ENCODE peak calls at places on chromosomes 5 and 9, in six cellular contexts. One of them, this sample, is unnamed.

GRCh38 chr5:76926329-76927105 is 26.3 kb upstream of the CRHBP start:
- DNase-seq in H9: no peak
- DNase-seq in neuronal stem cell: no peak
- DNase-seq in IMR-90: no peak
- DNase-seq in trophoblast cell: no peak
- DNase-seq in mesendoderm: peak; percentile 38
- DNase-seq in this sample: peak; percentile 30

GRCh38 chr5:168611163-168611562 is 32.0 kb upstream of the PANK3 start:
- DNase-seq in H9: no peak
- DNase-seq in neuronal stem cell: no peak
- DNase-seq in IMR-90: peak; percentile 21
- DNase-seq in trophoblast cell: no peak
- DNase-seq in mesendoderm: peak; percentile 76
- DNase-seq in this sample: peak; percentile 27

GRCh38 chr5:90866333-90866732 is 307.7 kb downstream of the ADGRV1 start:
- DNase-seq in H9: no peak
- DNase-seq in neuronal stem cell: no peak
- DNase-seq in IMR-90: peak; percentile 28
- DNase-seq in trophoblast cell: no peak
- DNase-seq in mesendoderm: peak; percentile 46
- DNase-seq in this sample: peak; percentile 56

GRCh38 chr5:67209141-67209771 is 12.7 kb upstream of the CD180 start:
- DNase-seq in H9: peak; percentile 81
- DNase-seq in neuronal stem cell: peak; percentile 67
- DNase-seq in IMR-90: peak; percentile 72
- DNase-seq in trophoblast cell: peak; percentile 58
- DNase-seq in mesendoderm: peak; percentile 89
- DNase-seq in this sample: peak; percentile 72

GRCh38 chr5:9499498-9499876 is 46.4 kb downstream of the SEMA5A start:
- DNase-seq in H9: no peak
- DNase-seq in neuronal stem cell: no peak
- DNase-seq in IMR-90: no peak
- DNase-seq in trophoblast cell: no peak
- DNase-seq in mesendoderm: no peak
- DNase-seq in this sample: no peak

GRCh38 chr5:2110934-2111462 is 228.3 kb upstream of the IRX4 start:
- DNase-seq in H9: no peak
- DNase-seq in neuronal stem cell: no peak
- DNase-seq in IMR-90: no peak
- DNase-seq in trophoblast cell: no peak
- DNase-seq in mesendoderm: no peak
- DNase-seq in this sample: no peak

GRCh38 chr9:34993502-34994428 is 4.2 kb downstream of the DNAJB5 start:
- DNase-seq in H9: peak; percentile 78
- DNase-seq in neuronal stem cell: no peak
- DNase-seq in IMR-90: peak; percentile 61
- DNase-seq in trophoblast cell: no peak
- DNase-seq in mesendoderm: peak; percentile 93
- DNase-seq in this sample: peak; percentile 81

GRCh38 chr9:114894801-114895433 is 35.5 kb downstream of the TNFSF8 start:
- DNase-seq in H9: peak; percentile 34
- DNase-seq in neuronal stem cell: no peak
- DNase-seq in IMR-90: peak; percentile 99
- DNase-seq in trophoblast cell: peak; percentile 57
- DNase-seq in mesendoderm: peak; percentile 99
- DNase-seq in this sample: peak; percentile 99

GRCh38 chr5:52661903-52662302 is 125.8 kb upstream of the ITGA1 start:
- DNase-seq in H9: no peak
- DNase-seq in neuronal stem cell: no peak
- DNase-seq in IMR-90: peak; percentile 34
- DNase-seq in trophoblast cell: no peak
- DNase-seq in mesendoderm: no peak
- DNase-seq in this sample: peak; percentile 58

GRCh38 chr9:83935276-83935890 is 14.2 kb upstream of the KIF27 start:
- DNase-seq in H9: no peak
- DNase-seq in neuronal stem cell: peak; percentile 43
- DNase-seq in IMR-90: peak; percentile 82
- DNase-seq in trophoblast cell: no peak
- DNase-seq in mesendoderm: no peak
- DNase-seq in this sample: peak; percentile 49

GRCh38 chr9:93184439-93185221 is 691 bp downstream of the WNK2 start:
- DNase-seq in H9: no peak
- DNase-seq in neuronal stem cell: peak; percentile 23
- DNase-seq in IMR-90: no peak
- DNase-seq in trophoblast cell: peak; percentile 79
- DNase-seq in mesendoderm: peak; percentile 16
- DNase-seq in this sample: no peak

GRCh38 chr5:109718632-109719031 is 28.9 kb downstream of the MAN2A1 start:
- DNase-seq in H9: no peak
- DNase-seq in neuronal stem cell: no peak
- DNase-seq in IMR-90: peak; percentile 14
- DNase-seq in trophoblast cell: no peak
- DNase-seq in mesendoderm: no peak
- DNase-seq in this sample: no peak

GRCh38 chr5:175501759-175502158 is 23.4 kb downstream of the SFXN1 start:
- DNase-seq in H9: peak; percentile 39
- DNase-seq in neuronal stem cell: no peak
- DNase-seq in IMR-90: no peak
- DNase-seq in trophoblast cell: peak; percentile 17
- DNase-seq in mesendoderm: peak; percentile 22
- DNase-seq in this sample: no peak

GRCh38 chr9:89021154-89021803 is 30.0 kb downstream of the S1PR3 start:
- DNase-seq in H9: no peak
- DNase-seq in neuronal stem cell: no peak
- DNase-seq in IMR-90: peak; percentile 94
- DNase-seq in trophoblast cell: no peak
- DNase-seq in mesendoderm: no peak
- DNase-seq in this sample: peak; percentile 95

GRCh38 chr9:138076650-138077009 is 199.0 kb downstream of the CACNA1B start:
- DNase-seq in H9: no peak
- DNase-seq in neuronal stem cell: no peak
- DNase-seq in IMR-90: no peak
- DNase-seq in trophoblast cell: no peak
- DNase-seq in mesendoderm: no peak
- DNase-seq in this sample: no peak

GRCh38 chr5:138466058-138466899 is 1.0 kb downstream of the EGR1 start:
- DNase-seq in H9: no peak
- DNase-seq in neuronal stem cell: no peak
- DNase-seq in IMR-90: peak; percentile 39
- DNase-seq in trophoblast cell: no peak
- DNase-seq in mesendoderm: no peak
- DNase-seq in this sample: no peak

GRCh38 chr9:38017149-38017884 is 51.7 kb downstream of the SHB start:
- DNase-seq in H9: peak; percentile 96
- DNase-seq in neuronal stem cell: peak; percentile 92
- DNase-seq in IMR-90: peak; percentile 62
- DNase-seq in trophoblast cell: no peak
- DNase-seq in mesendoderm: peak; percentile 97
- DNase-seq in this sample: peak; percentile 72

GRCh38 chr9:76873056-76873792 is 32.7 kb downstream of the PRUNE2 start:
- DNase-seq in H9: peak; percentile 69
- DNase-seq in neuronal stem cell: peak; percentile 52
- DNase-seq in IMR-90: no peak
- DNase-seq in trophoblast cell: no peak
- DNase-seq in mesendoderm: peak; percentile 71
- DNase-seq in this sample: no peak

GRCh38 chr9:107807183-107807582 is 317.6 kb upstream of the KLF4 start:
- DNase-seq in H9: no peak
- DNase-seq in neuronal stem cell: no peak
- DNase-seq in IMR-90: peak; percentile 75
- DNase-seq in trophoblast cell: no peak
- DNase-seq in mesendoderm: no peak
- DNase-seq in this sample: peak; percentile 60

GRCh38 chr5:71809446-71809845 is 90.4 kb downstream of the CARTPT start:
- DNase-seq in H9: no peak
- DNase-seq in neuronal stem cell: no peak
- DNase-seq in IMR-90: no peak
- DNase-seq in trophoblast cell: no peak
- DNase-seq in mesendoderm: no peak
- DNase-seq in this sample: no peak

GRCh38 chr9:115146581-115147021 is 28.6 kb upstream of the TNC start:
- DNase-seq in H9: no peak
- DNase-seq in neuronal stem cell: no peak
- DNase-seq in IMR-90: peak; percentile 96
- DNase-seq in trophoblast cell: no peak
- DNase-seq in mesendoderm: peak; percentile 93
- DNase-seq in this sample: peak; percentile 93

GRCh38 chr9:129347323-129348120 is 169.5 kb upstream of the IER5L start:
- DNase-seq in H9: no peak
- DNase-seq in neuronal stem cell: no peak
- DNase-seq in IMR-90: peak; percentile 36
- DNase-seq in trophoblast cell: no peak
- DNase-seq in mesendoderm: no peak
- DNase-seq in this sample: peak; percentile 78

GRCh38 chr9:85575868-85576267 is 165.9 kb downstream of the AGTPBP1 start:
- DNase-seq in H9: no peak
- DNase-seq in neuronal stem cell: no peak
- DNase-seq in IMR-90: no peak
- DNase-seq in trophoblast cell: no peak
- DNase-seq in mesendoderm: no peak
- DNase-seq in this sample: no peak

GRCh38 chr9:101269596-101270324 is 115.0 kb downstream of the BAAT start:
- DNase-seq in H9: peak; percentile 25
- DNase-seq in neuronal stem cell: no peak
- DNase-seq in IMR-90: no peak
- DNase-seq in trophoblast cell: no peak
- DNase-seq in mesendoderm: no peak
- DNase-seq in this sample: no peak

GRCh38 chr5:168879929-168880328 is 300.8 kb upstream of the PANK3 start:
- DNase-seq in H9: no peak
- DNase-seq in neuronal stem cell: no peak
- DNase-seq in IMR-90: no peak
- DNase-seq in trophoblast cell: no peak
- DNase-seq in mesendoderm: no peak
- DNase-seq in this sample: no peak

GRCh38 chr5:178296066-178296465 is 63.5 kb upstream of the PHYKPL start:
- DNase-seq in H9: no peak
- DNase-seq in neuronal stem cell: no peak
- DNase-seq in IMR-90: no peak
- DNase-seq in trophoblast cell: no peak
- DNase-seq in mesendoderm: no peak
- DNase-seq in this sample: no peak

GRCh38 chr5:10537614-10538013 is 26.3 kb upstream of the ANKRD33B start:
- DNase-seq in H9: no peak
- DNase-seq in neuronal stem cell: no peak
- DNase-seq in IMR-90: no peak
- DNase-seq in trophoblast cell: no peak
- DNase-seq in mesendoderm: no peak
- DNase-seq in this sample: no peak

GRCh38 chr5:81850494-81850893 is 99.6 kb upstream of the SSBP2 start:
- DNase-seq in H9: no peak
- DNase-seq in neuronal stem cell: no peak
- DNase-seq in IMR-90: peak; percentile 43
- DNase-seq in trophoblast cell: peak; percentile 82
- DNase-seq in mesendoderm: peak; percentile 78
- DNase-seq in this sample: no peak
- H3K4ac ChIP-seq in H9: no peak overlapping the region
- H3K4ac ChIP-seq in neuronal stem cell: no peak overlapping the region
- H3K4ac ChIP-seq in IMR-90: peak overlapping the region; percentile 92
- H3K4ac ChIP-seq in trophoblast cell: no peak overlapping the region
- H3K4ac ChIP-seq in mesendoderm: peak overlapping the region; percentile 38
- H3K4ac ChIP-seq in this sample: peak overlapping the region; percentile 93

GRCh38 chr9:136239963-136240330 is 5.7 kb downstream of the QSOX2 start:
- DNase-seq in H9: no peak
- DNase-seq in neuronal stem cell: no peak
- DNase-seq in IMR-90: no peak
- DNase-seq in trophoblast cell: no peak
- DNase-seq in mesendoderm: no peak
- DNase-seq in this sample: no peak

GRCh38 chr9:136242248-136242647 is 3.4 kb downstream of the QSOX2 start:
- DNase-seq in H9: no peak
- DNase-seq in neuronal stem cell: no peak
- DNase-seq in IMR-90: no peak
- DNase-seq in trophoblast cell: no peak
- DNase-seq in mesendoderm: no peak
- DNase-seq in this sample: no peak

GRCh38 chr9:136240941-136241340 is 4.7 kb downstream of the QSOX2 start:
- DNase-seq in H9: no peak
- DNase-seq in neuronal stem cell: no peak
- DNase-seq in IMR-90: no peak
- DNase-seq in trophoblast cell: no peak
- DNase-seq in mesendoderm: no peak
- DNase-seq in this sample: no peak

GRCh38 chr9:136242908-136243525 is 2.6 kb downstream of the QSOX2 start:
- DNase-seq in H9: no peak
- DNase-seq in neuronal stem cell: no peak
- DNase-seq in IMR-90: no peak
- DNase-seq in trophoblast cell: no peak
- DNase-seq in mesendoderm: peak; percentile 42
- DNase-seq in this sample: no peak

GRCh38 chr9:136241540-136241939 is 4.1 kb downstream of the QSOX2 start:
- DNase-seq in H9: no peak
- DNase-seq in neuronal stem cell: no peak
- DNase-seq in IMR-90: no peak
- DNase-seq in trophoblast cell: no peak
- DNase-seq in mesendoderm: no peak
- DNase-seq in this sample: no peak
- H4K8ac ChIP-seq in H9: no peak overlapping the region
- H4K8ac ChIP-seq in neuronal stem cell: peak overlapping the region; percentile 52
- H4K8ac ChIP-seq in IMR-90: no peak overlapping the region
- H4K8ac ChIP-seq in trophoblast cell: no peak overlapping the region
- H4K8ac ChIP-seq in mesendoderm: no peak overlapping the region
- H4K8ac ChIP-seq in this sample: no peak overlapping the region

GRCh38 chr9:72292184-72292787 is 72.7 kb downstream of the ZFAND5 start:
- DNase-seq in H9: no peak
- DNase-seq in neuronal stem cell: no peak
- DNase-seq in IMR-90: peak; percentile 49
- DNase-seq in trophoblast cell: no peak
- DNase-seq in mesendoderm: no peak
- DNase-seq in this sample: peak; percentile 70
- H3K4me2 ChIP-seq in H9: no peak overlapping the region
- H3K4me2 ChIP-seq in neuronal stem cell: no peak overlapping the region
- H3K4me2 ChIP-seq in IMR-90: peak overlapping the region; percentile 50
- H3K4me2 ChIP-seq in trophoblast cell: no peak overlapping the region
- H3K4me2 ChIP-seq in mesendoderm: no peak overlapping the region
- H3K4me2 ChIP-seq in this sample: no peak overlapping the region

GRCh38 chr5:34657550-34657921 is 1.4 kb downstream of the RAI14 start:
- DNase-seq in H9: no peak
- DNase-seq in neuronal stem cell: no peak
- DNase-seq in IMR-90: peak; percentile 42
- DNase-seq in trophoblast cell: no peak
- DNase-seq in mesendoderm: peak; percentile 72
- DNase-seq in this sample: peak; percentile 72

GRCh38 chr5:34653708-34654107 is 2.4 kb upstream of the RAI14 start:
- DNase-seq in H9: no peak
- DNase-seq in neuronal stem cell: no peak
- DNase-seq in IMR-90: no peak
- DNase-seq in trophoblast cell: no peak
- DNase-seq in mesendoderm: no peak
- DNase-seq in this sample: no peak

GRCh38 chr5:34656700-34657549 is 797 bp downstream of the RAI14 start:
- DNase-seq in H9: no peak
- DNase-seq in neuronal stem cell: no peak
- DNase-seq in IMR-90: no peak
- DNase-seq in trophoblast cell: no peak
- DNase-seq in mesendoderm: no peak
- DNase-seq in this sample: no peak

GRCh38 chr5:34656001-34656699 is at the start of gene RAI14:
- DNase-seq in H9: peak; percentile 84
- DNase-seq in neuronal stem cell: peak; percentile 80
- DNase-seq in IMR-90: peak; percentile 85
- DNase-seq in trophoblast cell: peak; percentile 76
- DNase-seq in mesendoderm: peak; percentile 92
- DNase-seq in this sample: peak; percentile 82

GRCh38 chr5:34655354-34655991 is 655 bp upstream of the RAI14 start:
- DNase-seq in H9: peak; percentile 66
- DNase-seq in neuronal stem cell: peak; percentile 42
- DNase-seq in IMR-90: peak; percentile 90
- DNase-seq in trophoblast cell: peak; percentile 54
- DNase-seq in mesendoderm: peak; percentile 89
- DNase-seq in this sample: peak; percentile 87
- H3K4ac ChIP-seq in H9: no peak overlapping the region
- H3K4ac ChIP-seq in neuronal stem cell: no peak overlapping the region
- H3K4ac ChIP-seq in IMR-90: peak overlapping the region; percentile 84
- H3K4ac ChIP-seq in trophoblast cell: peak overlapping the region; percentile 68
- H3K4ac ChIP-seq in mesendoderm: no peak overlapping the region
- H3K4ac ChIP-seq in this sample: no peak overlapping the region